ENCODE peak calls at places on chromosome 13, in nine cellular contexts. D is activated CD4-positive, alpha-beta T cell treated with anti-CD3 and anti-CD28 coated beads for 24 hours; V is C1 segment of cervical spinal cord; R is pancreas; Y is stimulated activated naive CD8-positive, alpha-beta T cell treated with anti-CD3 and anti-CD28 coated beads, Interleukin-15, Interleukin-2, amounts not matched to agents 100 U/mL and 50 U/mL, for 24 hours; S is midbrain; C is MV-4-11; P is GM03348; N is right cardiac atrium. X is an unnamed sample.

GRCh38 chr13:111296417-111296816 is 24.0 kb upstream of the TEX29 start:
- DNase-seq in S (no peak), P (no peak), Y (no peak), N (no peak), R (no peak), C (no peak), V (no peak), D (no peak), X (no peak)

GRCh38 chr13:113119822-113120189 is 2.8 kb upstream of the F10 start:
- DNase-seq in D (no peak), N (no peak), V (no peak), P (no peak), C (no peak), Y (no peak), S (no peak), R (no peak), X (no peak)

GRCh38 chr13:97337985-97338384 is 96.0 kb upstream of the RAP2A start:
- DNase-seq in C (no peak), V (no peak), R (no peak), N (no peak), S (no peak), Y (no peak), P (no peak), D (no peak), X (no peak)

GRCh38 chr13:39132286-39132685 is 94.0 kb downstream of the NHLRC3 start:
- DNase-seq in Y (no peak), R (no peak), V (no peak), D (no peak), P (no peak), C (no peak), N (no peak), S (no peak), X (no peak)

GRCh38 chr13:42041684-42042035 is 6.8 kb upstream of the DGKH start:
- DNase-seq in P (peak), C (no peak), S (peak), Y (peak), D (no peak), N (peak), R (peak), V (peak), X (peak)

GRCh38 chr13:47258384-47258783 is 361.5 kb upstream of the HTR2A start:
- DNase-seq in N (no peak), V (no peak), Y (no peak), D (no peak), P (no peak), S (no peak), C (no peak), R (no peak), X (no peak)

GRCh38 chr13:111239754-111240670 is 80.4 kb upstream of the TEX29 start:
- DNase-seq in V (no peak), P (no peak), D (no peak), R (no peak), C (peak), Y (no peak), N (no peak), S (no peak), X (no peak)

GRCh38 chr13:109700176-109700575 is 86.2 kb downstream of the IRS2 start:
- DNase-seq in V (peak), N (peak), C (peak), S (peak), P (peak), R (no peak), Y (no peak), D (no peak), X (no peak)

GRCh38 chr13:85095887-85096286 is 703.3 kb downstream of the SLITRK6 start:
- DNase-seq in C (no peak), R (no peak), P (no peak), Y (no peak), N (no peak), V (no peak), D (no peak), S (no peak), X (no peak)

GRCh38 chr13:52159159-52159982 is at the start of gene NEK3:
- DNase-seq in Y (peak), P (peak), N (peak), V (peak), S (peak), D (peak), R (peak), C (peak), X (peak)

GRCh38 chr13:23620211-23620610 is 50.0 kb downstream of the TNFRSF19 start:
- DNase-seq in R (no peak), S (no peak), C (no peak), Y (no peak), N (no peak), V (no peak), D (no peak), P (no peak), X (no peak)

GRCh38 chr13:97892717-97893116 is 60.8 kb upstream of the IPO5 start:
- DNase-seq in D (no peak), N (no peak), C (no peak), R (no peak), P (peak), V (no peak), S (no peak), Y (no peak), X (no peak)

GRCh38 chr13:51803422-51804294 is at the start of gene DHRS12:
- DNase-seq in R (peak), V (peak), P (peak), S (peak), N (peak), C (peak), D (peak), Y (peak), X (peak)